ENCODE peak calls at places on chromosomes 5 and 9, in five cellular contexts. V is fibroblast of pulmonary artery; R is central memory CD4-positive, alpha-beta T cell; P is activated CD8-positive, alpha-beta memory T cell treated with anti-CD3 and anti-CD28 coated beads for 24 hours; E is AG09319. J is an unnamed sample.

GRCh38 chr5:152711996-152712395 is 306.9 kb upstream of the NMUR2 start:
- DNase-seq in V (no peak), P (no peak), R (no peak), E (no peak), J (no peak)

GRCh38 chr5:94577466-94578245 is 40.7 kb downstream of the KIAA0825 start:
- DNase-seq in R (peak; percentile 61), E (no peak), P (no peak), V (no peak), J (no peak)

GRCh38 chr9:91682806-91683205 is 259.2 kb upstream of the NFIL3 start:
- DNase-seq in V (peak; percentile 22), R (no peak), P (no peak), E (no peak), J (no peak)

GRCh38 chr5:9544502-9545300 is 1.2 kb downstream of the SEMA5A start:
- DNase-seq in E (peak; percentile 65), R (peak; percentile 21), P (no peak), V (peak; percentile 83), J (no peak)

GRCh38 chr5:119409235-119409815 is 43.0 kb upstream of the HSD17B4 start:
- DNase-seq in R (no peak), E (no peak), P (no peak), V (no peak), J (no peak)

GRCh38 chr5:59731829-59732228 is 161.7 kb downstream of the PDE4D start:
- DNase-seq in E (no peak), R (no peak), P (no peak), V (no peak), J (no peak)

GRCh38 chr5:123800640-123801039 is 288.7 kb downstream of the CSNK1G3 start:
- DNase-seq in V (no peak), P (no peak), R (no peak), E (no peak), J (no peak)

GRCh38 chr5:35811108-35811741 is 45.5 kb upstream of the IL7R start:
- DNase-seq in V (no peak), P (no peak), R (peak; percentile 90), E (no peak), J (peak; percentile 11)

GRCh38 chr5:64163135-64163534 is 2.5 kb upstream of the RNF180 start:
- DNase-seq in E (no peak), R (no peak), V (no peak), P (no peak), J (no peak)

GRCh38 chr5:151683444-151683843 is 3.3 kb downstream of the SPARC start:
- DNase-seq in R (no peak), E (no peak), P (no peak), V (no peak), J (no peak)

J was measured in BJ.